ENCODE peak calls at places on chromosomes 13 and 19, in nine cellular contexts. One of them, this sample, is unnamed.

GRCh38 chr13:79387853-79388252 is 18.2 kb downstream of the RBM26 start:
- DNase-seq in EL: no peak
- DNase-seq in neural progenitor cell: no peak
- DNase-seq in ovary: no peak
- DNase-seq in sciatic nerve: no peak
- DNase-seq in AG10803: no peak
- DNase-seq in NCI-H2171 treated with DMSO at 0.1 percent for 48 hours: no peak
- DNase-seq in CD4-positive, alpha-beta memory T cell: no peak
- DNase-seq in AG08395: no peak
- DNase-seq in this sample: no peak

GRCh38 chr13:98829541-98829940 is 77.1 kb upstream of the SLC15A1 start:
- DNase-seq in EL: no peak
- DNase-seq in neural progenitor cell: no peak
- DNase-seq in ovary: no peak
- DNase-seq in sciatic nerve: no peak
- DNase-seq in AG10803: no peak
- DNase-seq in NCI-H2171 treated with DMSO at 0.1 percent for 48 hours: no peak
- DNase-seq in CD4-positive, alpha-beta memory T cell: no peak
- DNase-seq in AG08395: no peak
- DNase-seq in this sample: no peak

GRCh38 chr13:23963184-23963931 is 66.1 kb upstream of the C1QTNF9B start:
- DNase-seq in EL: no peak
- DNase-seq in neural progenitor cell: no peak
- DNase-seq in ovary: no peak
- DNase-seq in sciatic nerve: no peak
- DNase-seq in AG10803: no peak
- DNase-seq in NCI-H2171 treated with DMSO at 0.1 percent for 48 hours: no peak
- DNase-seq in CD4-positive, alpha-beta memory T cell: no peak
- DNase-seq in AG08395: no peak
- DNase-seq in this sample: no peak

GRCh38 chr13:29884671-29885424 is 34.4 kb upstream of the UBL3 start:
- DNase-seq in EL: no peak
- DNase-seq in neural progenitor cell: peak; percentile 78
- DNase-seq in ovary: no peak
- DNase-seq in sciatic nerve: no peak
- DNase-seq in AG10803: no peak
- DNase-seq in NCI-H2171 treated with DMSO at 0.1 percent for 48 hours: no peak
- DNase-seq in CD4-positive, alpha-beta memory T cell: no peak
- DNase-seq in AG08395: no peak
- DNase-seq in this sample: no peak

GRCh38 chr13:21060063-21060826 is 1.1 kb downstream of the LATS2 start:
- DNase-seq in EL: peak; percentile 46
- DNase-seq in neural progenitor cell: peak; percentile 61
- DNase-seq in ovary: peak; percentile 56
- DNase-seq in sciatic nerve: peak; percentile 75
- DNase-seq in AG10803: peak; percentile 63
- DNase-seq in NCI-H2171 treated with DMSO at 0.1 percent for 48 hours: no peak
- DNase-seq in CD4-positive, alpha-beta memory T cell: peak; percentile 21
- DNase-seq in AG08395: no peak
- DNase-seq in this sample: peak; percentile 50

GRCh38 chr13:83819156-83819555 is 63.1 kb downstream of the SLITRK1 start:
- DNase-seq in EL: peak; percentile 70
- DNase-seq in neural progenitor cell: no peak
- DNase-seq in ovary: no peak
- DNase-seq in sciatic nerve: no peak
- DNase-seq in AG10803: no peak
- DNase-seq in NCI-H2171 treated with DMSO at 0.1 percent for 48 hours: no peak
- DNase-seq in CD4-positive, alpha-beta memory T cell: no peak
- DNase-seq in AG08395: no peak
- DNase-seq in this sample: no peak

GRCh38 chr19:38869836-38870607 is 8.1 kb downstream of the RINL start:
- DNase-seq in EL: peak; percentile 77
- DNase-seq in neural progenitor cell: peak; percentile 81
- DNase-seq in ovary: peak; percentile 77
- DNase-seq in sciatic nerve: peak; percentile 90
- DNase-seq in AG10803: peak; percentile 60
- DNase-seq in NCI-H2171 treated with DMSO at 0.1 percent for 48 hours: no peak
- DNase-seq in CD4-positive, alpha-beta memory T cell: peak; percentile 93
- DNase-seq in AG08395: peak; percentile 78
- DNase-seq in this sample: peak; percentile 85

GRCh38 chr19:1839658-1840540 is 8.4 kb downstream of the REXO1 start:
- DNase-seq in EL: no peak
- DNase-seq in neural progenitor cell: no peak
- DNase-seq in ovary: no peak
- DNase-seq in sciatic nerve: no peak
- DNase-seq in AG10803: no peak
- DNase-seq in NCI-H2171 treated with DMSO at 0.1 percent for 48 hours: no peak
- DNase-seq in CD4-positive, alpha-beta memory T cell: no peak
- DNase-seq in AG08395: no peak
- DNase-seq in this sample: no peak

GRCh38 chr13:94182185-94182761 is 297.2 kb downstream of the DCT start:
- DNase-seq in EL: no peak
- DNase-seq in neural progenitor cell: no peak
- DNase-seq in ovary: no peak
- DNase-seq in sciatic nerve: no peak
- DNase-seq in AG10803: no peak
- DNase-seq in NCI-H2171 treated with DMSO at 0.1 percent for 48 hours: no peak
- DNase-seq in CD4-positive, alpha-beta memory T cell: no peak
- DNase-seq in AG08395: no peak
- DNase-seq in this sample: no peak

GRCh38 chr19:2627319-2627829 is 75.1 kb downstream of the GNG7 start:
- DNase-seq in EL: peak; percentile 99
- DNase-seq in neural progenitor cell: no peak
- DNase-seq in ovary: peak; percentile 65
- DNase-seq in sciatic nerve: no peak
- DNase-seq in AG10803: peak; percentile 97
- DNase-seq in NCI-H2171 treated with DMSO at 0.1 percent for 48 hours: peak; percentile 51
- DNase-seq in CD4-positive, alpha-beta memory T cell: no peak
- DNase-seq in AG08395: peak; percentile 97
- DNase-seq in this sample: peak; percentile 92

GRCh38 chr13:63842102-63842501 is 2426.5 kb upstream of the PCDH20 start:
- DNase-seq in EL: no peak
- DNase-seq in neural progenitor cell: no peak
- DNase-seq in ovary: no peak
- DNase-seq in sciatic nerve: no peak
- DNase-seq in AG10803: no peak
- DNase-seq in NCI-H2171 treated with DMSO at 0.1 percent for 48 hours: no peak
- DNase-seq in CD4-positive, alpha-beta memory T cell: no peak
- DNase-seq in AG08395: no peak
- DNase-seq in this sample: no peak

This sample was measured in MG63.